ENCODE peak calls at places on chromosomes 4 and X, in seven cellular contexts. Z is GM13977; Y is PC-3; H is AG10803; P is activated T-helper 2 cell treated with anti-CD3 and anti-CD28 coated beads, Interferon-gamma antibody, Interleukin-2, Interleukin-4, amounts not matched to agents 10 μg/mL and 5 μg/mL and 100 μg/mL, durations not matched to agents 14 hours and 24 hours and 36 hours; F is CD4-positive, alpha-beta T cell; C is T follicular helper cell. T is an unnamed sample.

GRCh38 chrX:15834827-15835595 is 19.6 kb downstream of the AP1S2 start:
- DNase-seq in Z (no peak), Y (peak), H (no peak), P (no peak), F (no peak), C (no peak), T (no peak)

GRCh38 chr4:168841682-168842019 is 168.4 kb downstream of the CBR4 start:
- DNase-seq in Z (no peak), Y (no peak), H (no peak), P (no peak), F (no peak), C (no peak), T (no peak)

GRCh38 chrX:39456894-39457600 is 640.7 kb downstream of the BCOR start:
- DNase-seq in Z (no peak), Y (no peak), H (peak), P (no peak), F (no peak), C (no peak), T (no peak)

GRCh38 chrX:47187106-47187677 is 6.4 kb upstream of the UBA1 start:
- DNase-seq in Z (no peak), Y (peak), H (no peak), P (no peak), F (no peak), C (no peak), T (peak)

GRCh38 chr4:180942367-180942916 is 1300.8 kb upstream of the TENM3 start:
- DNase-seq in Z (no peak), Y (no peak), H (no peak), P (no peak), F (no peak), C (no peak), T (no peak)

GRCh38 chrX:48451708-48452107 is 18.4 kb downstream of the SLC38A5 start:
- DNase-seq in Z (no peak), Y (no peak), H (no peak), P (no peak), F (no peak), C (no peak), T (no peak)

GRCh38 chrX:23504895-23505294 is 162.4 kb upstream of the PRDX4 start:
- DNase-seq in Z (no peak), Y (no peak), H (no peak), P (no peak), F (no peak), C (no peak), T (no peak)

GRCh38 chr4:55378617-55379467 is 16.9 kb upstream of the TMEM165 start:
- DNase-seq in Z (no peak), Y (peak), H (peak), P (no peak), F (no peak), C (no peak), T (peak)

GRCh38 chrX:107135076-107135964 is 16.7 kb upstream of the RBM41 start:
- DNase-seq in Z (no peak), Y (peak), H (peak), P (no peak), F (no peak), C (no peak), T (peak)

GRCh38 chr4:145003675-145004074 is 94.3 kb downstream of the ANAPC10 start:
- DNase-seq in Z (no peak), Y (peak), H (no peak), P (no peak), F (no peak), C (no peak), T (no peak)

GRCh38 chr4:17276821-17277220 is 235.1 kb downstream of the QDPR start:
- DNase-seq in Z (no peak), Y (no peak), H (peak), P (no peak), F (no peak), C (no peak), T (peak)

GRCh38 chr4:77473509-77473908 is 132.1 kb upstream of the CXCL13 start:
- DNase-seq in Z (peak), Y (peak), H (no peak), P (no peak), F (no peak), C (no peak), T (peak)

GRCh38 chrX:10352536-10352935 is 195.8 kb downstream of the CLCN4 start:
- DNase-seq in Z (no peak), Y (peak), H (no peak), P (no peak), F (no peak), C (no peak), T (no peak)

T was measured in ELR.